ENCODE peak calls at places on chromosomes 16 and 17, in four cellular contexts. J is NCI-H1694; I is RWPE2; B is effector memory CD4-positive, alpha-beta T cell. M is an unnamed sample.
A peak's percentile ranks its signal among the peaks of the same experiment; 100 is the strongest.

GRCh38 chr17:71855000-71855399 is 265.8 kb upstream of the SOX9 start:
- DNase-seq in J (no peak), I (no peak), B (no peak), M (no peak)

GRCh38 chr17:36739208-36739607 is 137.8 kb downstream of the MRM1 start:
- DNase-seq in J (no peak), I (no peak), B (no peak), M (no peak)

GRCh38 chr16:12902511-12903324 is 1.3 kb downstream of the SHISA9 start:
- DNase-seq in J (no peak), I (no peak), B (no peak), M (no peak)

GRCh38 chr17:76841776-76842405 is 26.3 kb upstream of the MGAT5B start:
- DNase-seq in J (peak; percentile 37), I (no peak), B (no peak), M (peak; percentile 80)

GRCh38 chr17:69444023-69444422 is 29.5 kb downstream of the MAP2K6 start:
- DNase-seq in J (no peak), I (no peak), B (no peak), M (no peak)

GRCh38 chr16:19704321-19705130 is 13.5 kb downstream of the KNOP1 start:
- DNase-seq in J (no peak), I (no peak), B (no peak), M (no peak)

GRCh38 chr16:78133919-78134318 is 34.5 kb downstream of the WWOX start:
- DNase-seq in J (no peak), I (no peak), B (no peak), M (no peak)

GRCh38 chr17:40415390-40415789 is 2.3 kb downstream of the TOP2A start:
- DNase-seq in J (peak; percentile 12), I (no peak), B (no peak), M (peak; percentile 64)

GRCh38 chr17:36545093-36545464 is 360 bp downstream of the GGNBP2 start:
- DNase-seq in J (no peak), I (no peak), B (no peak), M (peak; percentile 26)

GRCh38 chr17:82577300-82577699 is 57.8 kb downstream of the FOXK2 start:
- DNase-seq in J (no peak), I (no peak), B (no peak), M (no peak)

GRCh38 chr17:5226940-5227878 is 7.5 kb downstream of the SCIMP start:
- DNase-seq in J (no peak), I (no peak), B (no peak), M (no peak)

GRCh38 chr17:77409282-77410161 is 268.8 kb downstream of the SEC14L1 start:
- DNase-seq in J (peak; percentile 63), I (no peak), B (peak; percentile 62), M (no peak)

GRCh38 chr16:4679854-4680636 is 13.3 kb upstream of the NUDT16L1 start:
- DNase-seq in J (no peak), I (peak; percentile 97), B (no peak), M (no peak)

GRCh38 chr16:87575027-87575804 is 27.1 kb upstream of the JPH3 start:
- DNase-seq in J (no peak), I (no peak), B (no peak), M (no peak)

M was measured in NCI-H524 treated with DMSO at 0.1 percent for 48 hours.